ENCODE peak calls at places on chromosome 2, in nine cellular contexts. Y, Z, Q, O, L, J, P, M and H are unnamed samples.
A peak's percentile ranks its signal among the peaks of the same experiment; 100 is the strongest.

GRCh38 chr2:112493858-112494648 is 12.1 kb downstream of the TTL start:
- DNase-seq in L (peak; percentile 35), Z (no peak), Y (no peak), J (no peak), P (no peak), O (no peak), Q (peak; percentile 71), M (peak; percentile 78), H (no peak)

GRCh38 chr2:203734276-203734983 is 28.0 kb downstream of the CD28 start:
- DNase-seq in L (no peak), O (no peak), M (no peak), Q (no peak), P (no peak), Z (no peak), J (no peak), Y (no peak), H (no peak)

GRCh38 chr2:207767461-207768167 is 2.1 kb downstream of the FZD5 start:
- DNase-seq in L (peak; percentile 74), P (no peak), M (no peak), Q (no peak), Y (no peak), J (no peak), Z (no peak), O (no peak), H (no peak)

GRCh38 chr2:121665504-121665903 is 16.2 kb upstream of the CLASP1 start:
- DNase-seq in J (no peak), L (no peak), M (no peak), O (no peak), Y (no peak), P (no peak), Z (no peak), Q (no peak), H (peak; percentile 41)

GRCh38 chr2:5520352-5520996 is 171.7 kb upstream of the SOX11 start:
- DNase-seq in Y (peak; percentile 6), M (no peak), O (no peak), Z (no peak), J (no peak), P (peak; percentile 7), Q (no peak), L (no peak), H (no peak)

GRCh38 chr2:144516981-144517824 is 2.7 kb downstream of the ZEB2 start:
- DNase-seq in O (no peak), Y (peak; percentile 87), P (peak; percentile 65), J (peak; percentile 87), L (no peak), Z (peak; percentile 92), Q (peak; percentile 93), M (peak; percentile 96), H (no peak)

GRCh38 chr2:150255528-150255927 is 231.9 kb downstream of the RND3 start:
- DNase-seq in Y (peak; percentile 78), Q (peak; percentile 89), J (no peak), P (no peak), Z (no peak), M (peak; percentile 86), L (no peak), O (no peak), H (no peak)

GRCh38 chr2:192194065-192194865 is 468 bp downstream of the TMEFF2 start:
- DNase-seq in J (peak; percentile 57), O (no peak), M (peak; percentile 7), P (no peak), Y (no peak), L (no peak), Z (peak; percentile 84), Q (peak; percentile 32), H (no peak)

GRCh38 chr2:190678444-190679162 is 29.7 kb downstream of the NAB1 start:
- DNase-seq in M (no peak), P (no peak), Y (no peak), Z (no peak), J (no peak), L (no peak), Q (no peak), O (no peak), H (no peak)

GRCh38 chr2:171762879-171763573 is 75.8 kb downstream of the DYNC1I2 start:
- DNase-seq in M (peak; percentile 25), O (no peak), L (no peak), Y (no peak), P (no peak), J (no peak), Q (peak; percentile 17), Z (no peak), H (no peak)

GRCh38 chr2:42828487-42829416 is 36.4 kb upstream of the HAAO start:
- DNase-seq in P (peak; percentile 82), M (peak; percentile 66), J (peak; percentile 83), Q (peak; percentile 72), L (peak; percentile 75), Y (no peak), Z (peak; percentile 94), O (peak; percentile 34), H (no peak)

GRCh38 chr2:42830922-42831574 is 38.7 kb upstream of the HAAO start:
- DNase-seq in M (no peak), Q (no peak), P (no peak), L (no peak), Z (peak; percentile 57), J (peak; percentile 53), O (no peak), Y (no peak), H (no peak)

GRCh38 chr2:42824454-42824807 is 32.0 kb upstream of the HAAO start:
- DNase-seq in M (no peak), P (no peak), Q (no peak), Y (no peak), J (peak; percentile 47), L (no peak), O (no peak), Z (peak; percentile 53), H (no peak)

GRCh38 chr2:42829556-42830510 is 37.5 kb upstream of the HAAO start:
- DNase-seq in Y (no peak), Q (no peak), M (no peak), Z (peak; percentile 80), J (peak; percentile 62), O (no peak), L (no peak), P (no peak), H (no peak)

GRCh38 chr2:42827647-42828486 is 35.5 kb upstream of the HAAO start:
- DNase-seq in J (peak; percentile 95), Z (peak; percentile 98), Q (peak; percentile 73), M (peak; percentile 76), Y (peak; percentile 63), P (peak; percentile 92), O (peak; percentile 64), L (peak; percentile 91), H (no peak)
- H3K4me3 ChIP-seq in J (peak overlapping the region; percentile 7), Z (no peak overlapping the region), Q (no peak overlapping the region), M (peak overlapping the region; percentile 39), Y (no peak overlapping the region), P (peak overlapping the region; percentile 45), O (peak overlapping the region; percentile 30), L (peak overlapping the region; percentile 13), H (peak overlapping the region; percentile 55)

GRCh38 chr2:219106251-219106650 is 45.5 kb upstream of the IHH start:
- DNase-seq in O (no peak), Z (no peak), M (no peak), J (no peak), Q (no peak), P (no peak), L (no peak), Y (no peak), H (no peak)

GRCh38 chr2:219099319-219099718 is 38.6 kb upstream of the IHH start:
- DNase-seq in Q (peak; percentile 68), O (no peak), P (no peak), L (no peak), J (no peak), Z (no peak), M (peak; percentile 50), Y (peak; percentile 20), H (no peak)

GRCh38 chr2:219107837-219108236 is 47.1 kb upstream of the IHH start:
- DNase-seq in Q (no peak), Z (no peak), L (peak; percentile 49), Y (no peak), O (no peak), M (no peak), J (no peak), P (no peak), H (no peak)

GRCh38 chr2:219109468-219109867 is 48.7 kb upstream of the IHH start:
- DNase-seq in Q (no peak), P (no peak), O (peak; percentile 13), Z (no peak), J (no peak), L (peak; percentile 92), M (no peak), Y (no peak), H (no peak)

GRCh38 chr2:219104107-219105050 is 43.7 kb upstream of the IHH start:
- DNase-seq in M (peak; percentile 79), L (no peak), Z (no peak), Y (no peak), Q (peak; percentile 26), P (no peak), O (no peak), J (no peak), H (no peak)
- TF ChIP-seq CTCF in M (peak; percentile 87), L (peak; percentile 73), Z (no peak), Y (peak; percentile 84), Q (peak; percentile 81), P (peak; percentile 59), O (peak; percentile 70), J (peak; percentile 31), H (peak; percentile 93)

DNA sequence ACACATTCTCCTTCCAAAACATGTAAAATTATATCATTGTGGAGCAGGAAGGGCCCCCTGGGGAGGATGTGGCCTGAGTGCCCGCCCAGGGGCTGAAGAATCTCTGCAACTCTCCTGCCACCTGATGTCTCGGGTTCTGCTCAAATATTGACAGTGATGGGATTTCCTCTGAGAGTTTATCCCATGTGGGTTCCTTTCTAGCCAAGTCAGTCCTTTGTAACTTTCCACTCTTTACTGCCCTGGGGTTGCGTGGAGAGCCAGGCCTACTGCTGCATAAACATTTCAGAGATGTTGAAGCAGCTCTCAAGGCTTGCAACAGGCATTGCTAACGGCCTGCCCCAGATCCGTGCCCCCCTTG is 4.0 kb upstream of the RAB17 start:
- DNase-seq in M (no peak), J (no peak), Q (no peak), O (no peak), L (no peak), Y (no peak), P (no peak), Z (no peak), H (no peak)
- H3K4me3 ChIP-seq in M (no peak overlapping the region), J (no peak overlapping the region), Q (no peak overlapping the region), O (no peak overlapping the region), L (no peak overlapping the region), Y (no peak overlapping the region), P (no peak overlapping the region), Z (no peak overlapping the region), H (no peak overlapping the region)

DNA sequence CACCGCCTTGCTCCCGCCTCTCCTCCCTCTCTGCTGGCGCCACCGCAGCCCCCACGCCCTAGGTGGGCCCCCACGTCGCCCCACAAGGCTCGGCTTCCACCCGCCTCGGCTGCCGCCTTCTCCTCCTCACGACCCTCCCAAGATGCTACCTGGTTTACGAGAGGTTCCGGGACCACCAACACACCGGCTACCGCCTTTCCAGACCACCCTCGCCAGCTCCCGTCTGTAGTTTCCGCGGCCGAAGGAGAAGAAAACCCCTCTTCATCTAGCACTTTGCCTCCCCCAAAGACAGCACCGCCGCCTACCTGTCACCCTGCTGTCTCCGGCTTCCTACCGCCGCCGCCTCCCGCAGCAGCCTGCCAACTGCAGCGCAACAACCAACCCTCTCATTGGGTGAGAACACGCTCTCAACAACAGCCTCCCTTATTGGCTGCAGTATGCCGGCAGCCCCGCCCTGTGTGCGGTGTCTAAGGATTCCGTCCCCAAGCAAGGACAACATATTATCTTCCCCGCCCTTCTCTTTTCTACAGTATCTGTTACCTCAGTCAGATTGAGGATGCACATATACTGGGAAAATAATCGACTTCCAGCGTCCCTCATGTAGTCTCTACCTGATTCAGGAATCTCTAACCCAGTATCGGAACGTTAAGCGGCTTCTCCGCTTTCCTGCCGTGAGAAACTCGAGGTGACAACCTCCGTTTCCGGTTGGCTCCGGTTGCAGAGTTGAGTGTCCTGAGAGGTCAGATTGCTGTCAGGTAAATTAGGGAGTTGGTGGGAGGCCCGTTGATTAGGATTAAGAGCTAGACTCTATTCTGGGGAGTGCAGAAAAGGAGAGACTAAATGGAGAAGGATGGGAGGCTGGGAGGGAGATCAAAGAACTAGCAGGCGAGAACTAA is at the start of the genes HYCC2 and NDUFB3:
- DNase-seq in J (peak; percentile 95), M (peak; percentile 90), O (peak; percentile 79), L (peak; percentile 94), P (peak; percentile 91), Q (peak; percentile 90), Z (peak; percentile 98), Y (peak; percentile 84), H (peak; percentile 80)
- TF ChIP-seq CTCF in J (no peak), M (peak; percentile 21), O (peak; percentile 38), L (no peak), P (peak; percentile 39), Q (no peak), Z (no peak), Y (peak; percentile 41), H (peak; percentile 41)